ENCODE peak calls at places on chromosomes 6 and 20, in ten cellular contexts. S, N, Z, X, V, D, K, T, Q and R are unnamed samples.
A peak's percentile ranks its signal among the peaks of the same experiment; 100 is the strongest.

GRCh38 chr6:18406955-18407738 is 20.0 kb downstream of the RNF144B start:
- DNase-seq in S (no peak), N (no peak), Z (no peak), X (no peak), V (no peak), D (no peak), K (no peak), T (no peak), Q (no peak), R (no peak)

GRCh38 chr20:51628533-51629398 is 86.2 kb upstream of the NFATC2 start:
- DNase-seq in S (no peak), N (no peak), Z (no peak), X (no peak), V (peak; percentile 86), D (no peak), K (no peak), T (peak; percentile 53), Q (no peak), R (no peak)

GRCh38 chr20:31664696-31665354 is 27.1 kb downstream of the COX4I2 start:
- DNase-seq in S (peak; percentile 9), N (peak; percentile 62), Z (no peak), X (no peak), V (no peak), D (no peak), K (peak; percentile 42), T (no peak), Q (no peak), R (no peak)

GRCh38 chr6:112749673-112750072 is 402.5 kb downstream of the RFPL4B start:
- DNase-seq in S (no peak), N (no peak), Z (no peak), X (no peak), V (no peak), D (no peak), K (no peak), T (no peak), Q (no peak), R (no peak)

GRCh38 chr6:119197271-119197670 is 118.8 kb upstream of the FAM184A start:
- DNase-seq in S (no peak), N (no peak), Z (no peak), X (no peak), V (no peak), D (no peak), K (no peak), T (no peak), Q (no peak), R (no peak)

GRCh38 chr6:6678811-6679210 is 90.3 kb downstream of the LY86 start:
- DNase-seq in S (no peak), N (no peak), Z (no peak), X (no peak), V (no peak), D (no peak), K (peak; percentile 52), T (no peak), Q (no peak), R (no peak)

GRCh38 chr20:56765172-56766073 is 136.3 kb downstream of the TFAP2C start:
- DNase-seq in S (no peak), N (no peak), Z (no peak), X (no peak), V (no peak), D (no peak), K (no peak), T (no peak), Q (no peak), R (no peak)

GRCh38 chr20:63740070-63740500 is 509 bp downstream of the SLC2A4RG start:
- DNase-seq in S (peak; percentile 83), N (peak; percentile 52), Z (no peak), X (peak; percentile 78), V (peak; percentile 7), D (peak; percentile 57), K (peak; percentile 53), T (peak; percentile 43), Q (no peak), R (peak; percentile 67)

GRCh38 chr6:33822575-33823395 is 19.0 kb upstream of the MLN start:
- DNase-seq in S (peak; percentile 92), N (no peak), Z (peak; percentile 66), X (no peak), V (no peak), D (peak; percentile 72), K (peak; percentile 66), T (no peak), Q (no peak), R (no peak)

GRCh38 chr6:15776458-15776980 is 113.7 kb upstream of the DTNBP1 start:
- DNase-seq in S (no peak), N (no peak), Z (no peak), X (no peak), V (no peak), D (no peak), K (no peak), T (no peak), Q (no peak), R (no peak)

GRCh38 chr6:1067346-1067745 is 244.6 kb upstream of the FOXQ1 start:
- DNase-seq in S (no peak), N (no peak), Z (no peak), X (no peak), V (no peak), D (no peak), K (no peak), T (no peak), Q (no peak), R (no peak)

GRCh38 chr6:158046201-158047119 is 64.8 kb downstream of the SYNJ2 start:
- DNase-seq in S (no peak), N (no peak), Z (no peak), X (no peak), V (no peak), D (no peak), K (no peak), T (no peak), Q (no peak), R (peak; percentile 16)

GRCh38 chr20:36462440-36463211 is 78.7 kb upstream of the MYL9 start:
- DNase-seq in S (peak; percentile 28), N (peak; percentile 43), Z (no peak), X (peak; percentile 88), V (peak; percentile 60), D (peak; percentile 60), K (peak; percentile 88), T (peak; percentile 76), Q (peak; percentile 46), R (peak; percentile 83)

GRCh38 chr6:82507112-82507511 is 143.5 kb downstream of the TPBG start:
- DNase-seq in S (no peak), N (no peak), Z (no peak), X (no peak), V (no peak), D (no peak), K (no peak), T (no peak), Q (no peak), R (no peak)

GRCh38 chr20:50335866-50336265 is 145.2 kb downstream of the CEBPB start:
- DNase-seq in S (no peak), N (no peak), Z (no peak), X (no peak), V (no peak), D (no peak), K (no peak), T (no peak), Q (no peak), R (no peak)

GRCh38 chr20:55142932-55143331 is 667.5 kb downstream of the DOK5 start:
- DNase-seq in S (no peak), N (no peak), Z (no peak), X (no peak), V (no peak), D (no peak), K (no peak), T (no peak), Q (no peak), R (no peak)

GRCh38 chr20:13953227-13953626 is 37.2 kb downstream of the SEL1L2 start:
- DNase-seq in S (no peak), N (no peak), Z (no peak), X (no peak), V (no peak), D (peak; percentile 71), K (no peak), T (no peak), Q (no peak), R (no peak)
- TF ChIP-seq CTCF in S (no peak), N (no peak), Z (peak; percentile 54), X (no peak), V (no peak), D (peak; percentile 77), K (no peak), T (no peak), Q (no peak), R (no peak)

GRCh38 chr20:843908-844307 is 10.4 kb downstream of the FAM110A start:
- DNase-seq in S (no peak), N (peak; percentile 47), Z (no peak), X (no peak), V (no peak), D (no peak), K (no peak), T (no peak), Q (no peak), R (no peak)
- H3K4me1 ChIP-seq in S (peaks cover 11% of the 10 kb centered on the region), N (peaks cover 29% of the 10 kb centered on the region), Z (peaks cover 38% of the 10 kb centered on the region), X (peaks cover 24% of the 10 kb centered on the region), V (peaks cover 5% of the 10 kb centered on the region), D (peaks cover 35% of the 10 kb centered on the region), K (peaks cover 38% of the 10 kb centered on the region), T (no peaks in the 10 kb centered on the region), Q (peaks cover 4% of the 10 kb centered on the region), R (no peaks in the 10 kb centered on the region)

DNA sequence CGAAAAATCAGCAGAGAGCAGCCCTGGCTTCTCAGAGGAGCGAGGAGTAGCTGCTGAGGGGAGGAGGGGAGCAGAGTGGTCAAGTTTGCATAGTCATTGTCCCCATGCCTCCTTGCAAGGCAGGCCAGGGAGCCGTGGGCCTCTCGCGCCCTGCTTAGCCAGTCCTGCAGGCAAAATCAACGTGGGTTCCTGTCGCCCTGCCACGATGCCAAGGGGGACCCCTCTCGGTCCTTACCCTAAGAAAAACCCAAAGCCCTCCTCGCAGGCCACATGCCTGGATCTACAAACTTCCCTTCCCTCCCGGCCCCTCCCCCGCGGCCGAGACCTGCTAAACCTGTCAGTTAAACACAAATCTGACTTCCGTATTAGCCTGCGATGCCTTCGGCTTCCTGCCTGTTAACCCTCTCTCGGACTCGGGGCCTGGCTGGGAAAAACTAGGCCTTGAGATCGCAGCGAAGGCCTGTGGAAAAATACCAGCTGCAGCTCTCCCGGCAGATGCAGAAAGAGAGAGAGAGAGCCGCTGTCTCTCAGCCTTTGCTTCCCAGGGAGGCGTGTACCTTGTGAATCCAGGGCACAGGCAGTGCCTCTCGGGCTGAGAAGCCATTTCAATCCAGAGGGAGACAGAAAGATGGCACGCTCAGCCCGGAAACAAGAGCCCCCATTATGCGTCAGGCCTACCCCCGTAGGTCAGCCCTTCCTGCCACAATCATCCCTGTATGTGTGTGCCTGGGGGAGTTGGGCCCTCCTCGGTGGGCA is 975 bp upstream of the ZMYND8 start:
- DNase-seq in S (peak; percentile 67), N (peak; percentile 94), Z (peak; percentile 58), X (peak; percentile 95), V (peak; percentile 94), D (peak; percentile 84), K (peak; percentile 92), T (peak; percentile 90), Q (peak; percentile 66), R (peak; percentile 86)
- TF ChIP-seq POLR2A in S (peak; percentile 81), N (no peak), Z (peak; percentile 27), X (peak; percentile 76), V (peak; percentile 71), D (peak; percentile 62), K (peak; percentile 81), T (peak; percentile 46), Q (peak; percentile 46), R (peak; percentile 70)

DNA sequence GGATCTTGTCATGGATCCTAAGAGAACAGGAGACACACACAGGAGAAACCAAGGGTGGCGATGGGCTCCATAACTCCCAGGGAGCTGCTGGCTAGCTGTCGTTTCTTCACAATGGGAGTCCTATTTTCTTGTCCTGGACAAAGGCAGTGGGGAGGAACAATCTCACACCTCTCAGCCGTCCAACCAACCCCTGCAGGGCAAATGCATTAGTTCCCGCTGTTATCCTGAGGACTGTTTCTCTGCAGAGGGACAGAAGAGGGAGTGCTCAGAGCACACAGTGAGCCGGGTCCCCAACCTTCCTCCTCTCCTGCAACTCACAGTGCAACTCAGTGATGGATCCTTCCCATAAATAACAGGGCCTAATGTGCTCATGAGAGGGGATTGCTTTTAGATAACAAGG is 453.2 kb upstream of the AGPAT4 start:
- DNase-seq in S (no peak), N (no peak), Z (no peak), X (no peak), V (no peak), D (peak; percentile 50), K (no peak), T (no peak), Q (no peak), R (no peak)
- TF ChIP-seq CTCF in S (no peak), N (no peak), Z (no peak), X (no peak), V (no peak), D (peak; percentile 16), K (no peak), T (no peak), Q (no peak), R (no peak)